ENCODE peak calls at places on chromosomes 3 and 15, in seven cellular contexts. One of them, this sample, is unnamed.

GRCh38 chr3:34533468-34533867 is 735.0 kb downstream of the PDCD6IP start:
- DNase-seq in fibroblast of mammary gland: no peak
- DNase-seq in H9: no peak
- DNase-seq in IMR-90: no peak
- DNase-seq in stimulated activated CD8-positive, alpha-beta memory T cell treated with anti-CD3 and anti-CD28 coated beads, Interleukin-7, amount 100 ng/mL, for 1 hour: no peak
- DNase-seq in iris pigment epithelial cell: no peak
- DNase-seq in activated naive CD4-positive, alpha-beta T cell: no peak
- DNase-seq in this sample: no peak

GRCh38 chr3:8759038-8759755 is 10.2 kb downstream of the OXTR start:
- DNase-seq in iris pigment epithelial cell: no peak
- DNase-seq in IMR-90: no peak
- DNase-seq in fibroblast of mammary gland: peak
- DNase-seq in H9: peak
- DNase-seq in stimulated activated CD8-positive, alpha-beta memory T cell treated with anti-CD3 and anti-CD28 coated beads, Interleukin-7, amount 100 ng/mL, for 1 hour: no peak
- DNase-seq in activated naive CD4-positive, alpha-beta T cell: no peak
- DNase-seq in this sample: no peak

GRCh38 chr15:66097151-66098018 is 156.2 kb downstream of the MEGF11 start:
- DNase-seq in activated naive CD4-positive, alpha-beta T cell: no peak
- DNase-seq in IMR-90: peak
- DNase-seq in iris pigment epithelial cell: no peak
- DNase-seq in fibroblast of mammary gland: peak
- DNase-seq in H9: no peak
- DNase-seq in stimulated activated CD8-positive, alpha-beta memory T cell treated with anti-CD3 and anti-CD28 coated beads, Interleukin-7, amount 100 ng/mL, for 1 hour: no peak
- DNase-seq in this sample: no peak

GRCh38 chr3:44076221-44076829 is 165.4 kb upstream of the TOPAZ1 start:
- DNase-seq in stimulated activated CD8-positive, alpha-beta memory T cell treated with anti-CD3 and anti-CD28 coated beads, Interleukin-7, amount 100 ng/mL, for 1 hour: no peak
- DNase-seq in H9: peak
- DNase-seq in activated naive CD4-positive, alpha-beta T cell: no peak
- DNase-seq in iris pigment epithelial cell: no peak
- DNase-seq in fibroblast of mammary gland: no peak
- DNase-seq in IMR-90: no peak
- DNase-seq in this sample: no peak

GRCh38 chr3:184572528-184573270 is 11.1 kb downstream of the EPHB3 start:
- DNase-seq in iris pigment epithelial cell: no peak
- DNase-seq in activated naive CD4-positive, alpha-beta T cell: no peak
- DNase-seq in IMR-90: no peak
- DNase-seq in stimulated activated CD8-positive, alpha-beta memory T cell treated with anti-CD3 and anti-CD28 coated beads, Interleukin-7, amount 100 ng/mL, for 1 hour: no peak
- DNase-seq in H9: no peak
- DNase-seq in fibroblast of mammary gland: no peak
- DNase-seq in this sample: no peak

GRCh38 chr3:64488938-64489337 is 198.9 kb downstream of the ADAMTS9 start:
- DNase-seq in iris pigment epithelial cell: no peak
- DNase-seq in H9: no peak
- DNase-seq in IMR-90: no peak
- DNase-seq in fibroblast of mammary gland: no peak
- DNase-seq in activated naive CD4-positive, alpha-beta T cell: no peak
- DNase-seq in stimulated activated CD8-positive, alpha-beta memory T cell treated with anti-CD3 and anti-CD28 coated beads, Interleukin-7, amount 100 ng/mL, for 1 hour: no peak
- DNase-seq in this sample: no peak

GRCh38 chr3:195077611-195078540 is 193.1 kb downstream of the XXYLT1 start:
- DNase-seq in IMR-90: no peak
- DNase-seq in iris pigment epithelial cell: no peak
- DNase-seq in fibroblast of mammary gland: no peak
- DNase-seq in H9: no peak
- DNase-seq in activated naive CD4-positive, alpha-beta T cell: no peak
- DNase-seq in stimulated activated CD8-positive, alpha-beta memory T cell treated with anti-CD3 and anti-CD28 coated beads, Interleukin-7, amount 100 ng/mL, for 1 hour: no peak
- DNase-seq in this sample: no peak

GRCh38 chr15:67065531-67066005 is at the start of gene SMAD3:
- DNase-seq in IMR-90: peak
- DNase-seq in iris pigment epithelial cell: peak
- DNase-seq in activated naive CD4-positive, alpha-beta T cell: peak
- DNase-seq in fibroblast of mammary gland: peak
- DNase-seq in stimulated activated CD8-positive, alpha-beta memory T cell treated with anti-CD3 and anti-CD28 coated beads, Interleukin-7, amount 100 ng/mL, for 1 hour: peak
- DNase-seq in H9: peak
- DNase-seq in this sample: peak

GRCh38 chr3:140501054-140501769 is 176.7 kb upstream of the TRIM42 start:
- DNase-seq in H9: no peak
- DNase-seq in activated naive CD4-positive, alpha-beta T cell: no peak
- DNase-seq in IMR-90: no peak
- DNase-seq in stimulated activated CD8-positive, alpha-beta memory T cell treated with anti-CD3 and anti-CD28 coated beads, Interleukin-7, amount 100 ng/mL, for 1 hour: no peak
- DNase-seq in iris pigment epithelial cell: no peak
- DNase-seq in fibroblast of mammary gland: no peak
- DNase-seq in this sample: no peak

GRCh38 chr15:61220125-61220524 is 9.0 kb downstream of the RORA start:
- DNase-seq in iris pigment epithelial cell: no peak
- DNase-seq in activated naive CD4-positive, alpha-beta T cell: no peak
- DNase-seq in fibroblast of mammary gland: no peak
- DNase-seq in H9: no peak
- DNase-seq in IMR-90: no peak
- DNase-seq in stimulated activated CD8-positive, alpha-beta memory T cell treated with anti-CD3 and anti-CD28 coated beads, Interleukin-7, amount 100 ng/mL, for 1 hour: no peak
- DNase-seq in this sample: no peak

GRCh38 chr3:116302087-116302747 is 143.1 kb downstream of the LSAMP start:
- DNase-seq in fibroblast of mammary gland: peak
- DNase-seq in activated naive CD4-positive, alpha-beta T cell: no peak
- DNase-seq in stimulated activated CD8-positive, alpha-beta memory T cell treated with anti-CD3 and anti-CD28 coated beads, Interleukin-7, amount 100 ng/mL, for 1 hour: no peak
- DNase-seq in IMR-90: peak
- DNase-seq in H9: no peak
- DNase-seq in iris pigment epithelial cell: peak
- DNase-seq in this sample: no peak

GRCh38 chr15:36172970-36173369 is 406.5 kb upstream of the CDIN1 start:
- DNase-seq in iris pigment epithelial cell: no peak
- DNase-seq in stimulated activated CD8-positive, alpha-beta memory T cell treated with anti-CD3 and anti-CD28 coated beads, Interleukin-7, amount 100 ng/mL, for 1 hour: no peak
- DNase-seq in H9: no peak
- DNase-seq in activated naive CD4-positive, alpha-beta T cell: no peak
- DNase-seq in IMR-90: no peak
- DNase-seq in fibroblast of mammary gland: no peak
- DNase-seq in this sample: no peak

GRCh38 chr3:172685331-172686214 is 25.3 kb downstream of the NCEH1 start:
- DNase-seq in iris pigment epithelial cell: peak
- DNase-seq in fibroblast of mammary gland: peak
- DNase-seq in activated naive CD4-positive, alpha-beta T cell: no peak
- DNase-seq in stimulated activated CD8-positive, alpha-beta memory T cell treated with anti-CD3 and anti-CD28 coated beads, Interleukin-7, amount 100 ng/mL, for 1 hour: no peak
- DNase-seq in H9: no peak
- DNase-seq in IMR-90: peak
- DNase-seq in this sample: no peak

GRCh38 chr3:123602325-123602724 is 17.5 kb upstream of the HACD2 start:
- DNase-seq in IMR-90: peak
- DNase-seq in stimulated activated CD8-positive, alpha-beta memory T cell treated with anti-CD3 and anti-CD28 coated beads, Interleukin-7, amount 100 ng/mL, for 1 hour: no peak
- DNase-seq in iris pigment epithelial cell: peak
- DNase-seq in activated naive CD4-positive, alpha-beta T cell: no peak
- DNase-seq in fibroblast of mammary gland: peak
- DNase-seq in H9: no peak
- DNase-seq in this sample: no peak

GRCh38 chr15:99423186-99424130 is 142.3 kb upstream of the MEF2A start:
- DNase-seq in activated naive CD4-positive, alpha-beta T cell: no peak
- DNase-seq in H9: no peak
- DNase-seq in IMR-90: no peak
- DNase-seq in stimulated activated CD8-positive, alpha-beta memory T cell treated with anti-CD3 and anti-CD28 coated beads, Interleukin-7, amount 100 ng/mL, for 1 hour: no peak
- DNase-seq in iris pigment epithelial cell: no peak
- DNase-seq in fibroblast of mammary gland: no peak
- DNase-seq in this sample: no peak

GRCh38 chr15:99911824-99912223 is 178.6 kb upstream of the LYSMD4 start:
- DNase-seq in IMR-90: no peak
- DNase-seq in H9: no peak
- DNase-seq in iris pigment epithelial cell: no peak
- DNase-seq in stimulated activated CD8-positive, alpha-beta memory T cell treated with anti-CD3 and anti-CD28 coated beads, Interleukin-7, amount 100 ng/mL, for 1 hour: no peak
- DNase-seq in activated naive CD4-positive, alpha-beta T cell: no peak
- DNase-seq in fibroblast of mammary gland: peak
- DNase-seq in this sample: peak

GRCh38 chr3:195897081-195897852 is 11.1 kb downstream of the TNK2 start:
- DNase-seq in activated naive CD4-positive, alpha-beta T cell: no peak
- DNase-seq in IMR-90: peak
- DNase-seq in fibroblast of mammary gland: peak
- DNase-seq in H9: no peak
- DNase-seq in stimulated activated CD8-positive, alpha-beta memory T cell treated with anti-CD3 and anti-CD28 coated beads, Interleukin-7, amount 100 ng/mL, for 1 hour: no peak
- DNase-seq in iris pigment epithelial cell: peak
- DNase-seq in this sample: no peak

GRCh38 chr3:127304121-127304744 is 16.4 kb upstream of the PRR20G start:
- DNase-seq in iris pigment epithelial cell: no peak
- DNase-seq in H9: no peak
- DNase-seq in stimulated activated CD8-positive, alpha-beta memory T cell treated with anti-CD3 and anti-CD28 coated beads, Interleukin-7, amount 100 ng/mL, for 1 hour: no peak
- DNase-seq in IMR-90: no peak
- DNase-seq in fibroblast of mammary gland: no peak
- DNase-seq in activated naive CD4-positive, alpha-beta T cell: no peak
- DNase-seq in this sample: no peak

This sample was measured in NAMALWA.